ENCODE peak calls at places on chromosomes 5 and 9, in five cellular contexts. One of them, this sample, is unnamed.

GRCh38 chr9:134377143-134377484 is 50.9 kb downstream of the RXRA start:
- DNase-seq in GM12891: no peak
- DNase-seq in GM12878: no peak
- DNase-seq in H1: no peak
- DNase-seq in K562: no peak
- DNase-seq in this sample: no peak

GRCh38 chr5:84385705-84386104 is 1.0 kb upstream of the EDIL3 start:
- DNase-seq in GM12878: no peak
- DNase-seq in H1: no peak
- DNase-seq in GM12891: no peak
- DNase-seq in K562: no peak
- DNase-seq in this sample: no peak

GRCh38 chr9:134323741-134324358 is 2.4 kb upstream of the RXRA start:
- DNase-seq in H1: no peak
- DNase-seq in K562: peak
- DNase-seq in GM12891: no peak
- DNase-seq in GM12878: no peak
- DNase-seq in this sample: no peak

GRCh38 chr5:133931546-133931945 is 36.9 kb downstream of the C5orf15 start:
- DNase-seq in GM12878: no peak
- DNase-seq in GM12891: no peak
- DNase-seq in H1: no peak
- DNase-seq in K562: no peak
- DNase-seq in this sample: no peak

GRCh38 chr5:132429451-132430440 is 60.2 kb downstream of the SLC22A5 start:
- DNase-seq in GM12891: no peak
- DNase-seq in K562: no peak
- DNase-seq in GM12878: no peak
- DNase-seq in H1: no peak
- DNase-seq in this sample: no peak

GRCh38 chr9:111805841-111806241 is 11.1 kb upstream of the SHOC1 start:
- DNase-seq in GM12891: no peak
- DNase-seq in K562: no peak
- DNase-seq in H1: no peak
- DNase-seq in GM12878: no peak
- DNase-seq in this sample: no peak

GRCh38 chr5:40799248-40799647 is 1.1 kb upstream of the PRKAA1 start:
- DNase-seq in H1: no peak
- DNase-seq in GM12878: no peak
- DNase-seq in K562: no peak
- DNase-seq in GM12891: no peak
- DNase-seq in this sample: no peak

GRCh38 chr9:83197611-83198010 is 134.7 kb upstream of the RASEF start:
- DNase-seq in GM12878: no peak
- DNase-seq in K562: no peak
- DNase-seq in GM12891: no peak
- DNase-seq in H1: no peak
- DNase-seq in this sample: no peak

GRCh38 chr5:135535820-135536801 is at the start of gene NEUROG1:
- DNase-seq in GM12891: no peak
- DNase-seq in H1: peak
- DNase-seq in K562: no peak
- DNase-seq in GM12878: no peak
- DNase-seq in this sample: no peak

GRCh38 chr9:107784235-107784958 is 294.8 kb upstream of the KLF4 start:
- DNase-seq in GM12878: no peak
- DNase-seq in H1: no peak
- DNase-seq in K562: peak
- DNase-seq in GM12891: no peak
- DNase-seq in this sample: no peak

GRCh38 chr5:7762267-7762666 is 88.7 kb downstream of the CFAP90 start:
- DNase-seq in GM12878: no peak
- DNase-seq in K562: no peak
- DNase-seq in H1: no peak
- DNase-seq in GM12891: no peak
- DNase-seq in this sample: no peak

GRCh38 chr9:125611366-125611765 is 95.6 kb downstream of the MAPKAP1 start:
- DNase-seq in H1: no peak
- DNase-seq in K562: no peak
- DNase-seq in GM12891: no peak
- DNase-seq in GM12878: no peak
- DNase-seq in this sample: no peak

GRCh38 chr5:17001418-17001817 is 65.3 kb upstream of the MYO10 start:
- DNase-seq in H1: no peak
- DNase-seq in GM12878: no peak
- DNase-seq in GM12891: no peak
- DNase-seq in K562: no peak
- DNase-seq in this sample: no peak

GRCh38 chr9:36328798-36329411 is 70.7 kb upstream of the GNE start:
- DNase-seq in GM12878: no peak
- DNase-seq in GM12891: peak
- DNase-seq in K562: peak
- DNase-seq in H1: no peak
- DNase-seq in this sample: no peak

GRCh38 chr9:127013597-127013996 is 99.0 kb downstream of the RALGPS1 start:
- DNase-seq in GM12878: no peak
- DNase-seq in H1: no peak
- DNase-seq in GM12891: no peak
- DNase-seq in K562: no peak
- DNase-seq in this sample: no peak

GRCh38 chr9:111036068-111036789 is 2.0 kb downstream of the LPAR1 start:
- DNase-seq in K562: no peak
- DNase-seq in H1: peak
- DNase-seq in GM12891: no peak
- DNase-seq in GM12878: no peak
- DNase-seq in this sample: no peak

GRCh38 chr9:37870799-37871176 is 33.1 kb downstream of the SLC25A51 start:
- DNase-seq in K562: no peak
- DNase-seq in GM12891: no peak
- DNase-seq in H1: no peak
- DNase-seq in GM12878: no peak
- DNase-seq in this sample: no peak

GRCh38 chr5:141757402-141757801 is 75.4 kb upstream of the ARAP3 start:
- DNase-seq in GM12891: no peak
- DNase-seq in GM12878: no peak
- DNase-seq in H1: no peak
- DNase-seq in K562: peak
- DNase-seq in this sample: no peak

GRCh38 chr9:35910613-35911488 is 1.6 kb downstream of the SPAAR start:
- DNase-seq in GM12878: no peak
- DNase-seq in K562: no peak
- DNase-seq in GM12891: no peak
- DNase-seq in H1: peak
- DNase-seq in this sample: no peak

GRCh38 chr5:2276101-2276500 is 393.4 kb upstream of the IRX4 start:
- DNase-seq in GM12878: no peak
- DNase-seq in GM12891: no peak
- DNase-seq in K562: no peak
- DNase-seq in H1: no peak
- DNase-seq in this sample: no peak

GRCh38 chr5:59579101-59579885 is 314.2 kb downstream of the PDE4D start:
- DNase-seq in GM12891: no peak
- DNase-seq in K562: no peak
- DNase-seq in GM12878: no peak
- DNase-seq in H1: no peak
- DNase-seq in this sample: no peak

DNA sequence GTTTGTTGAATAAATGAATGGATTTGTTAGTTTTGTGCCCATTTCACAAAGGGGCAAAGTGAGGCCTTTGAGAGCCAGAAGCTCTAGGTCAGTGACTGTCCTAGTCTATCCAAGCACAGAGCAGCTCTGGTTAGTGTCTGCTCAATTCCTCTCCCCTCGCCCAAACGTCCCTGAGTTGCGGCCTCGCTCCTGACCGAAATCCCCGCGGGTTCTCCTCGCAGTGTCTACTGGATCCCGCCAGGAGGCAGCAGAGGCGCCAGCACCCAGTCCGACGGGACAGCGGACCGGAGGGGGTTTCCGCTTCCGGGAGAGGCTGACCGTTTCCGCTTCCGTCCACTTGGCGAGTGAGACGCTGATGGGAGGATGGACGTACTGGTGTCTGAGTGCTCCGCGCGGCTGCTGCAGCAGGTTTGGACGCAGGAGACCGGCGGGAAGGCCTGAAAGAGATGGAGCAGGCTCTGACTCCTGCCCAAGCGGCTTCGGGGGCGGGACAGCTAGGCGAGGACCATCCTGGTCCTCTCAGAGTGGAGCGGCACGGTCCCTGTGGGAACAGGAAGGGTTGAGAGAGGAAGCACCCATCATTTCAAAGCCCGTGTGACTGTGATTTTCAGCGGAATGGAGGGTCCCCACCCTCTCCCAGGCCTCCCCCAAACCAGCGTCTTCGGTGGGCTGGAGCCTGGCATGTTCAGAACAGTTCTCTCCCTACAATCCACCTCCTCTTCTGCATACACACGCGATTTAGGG is at the start of gene RARS1:
- DNase-seq in K562: peak
- DNase-seq in GM12878: peak
- DNase-seq in GM12891: peak
- DNase-seq in H1: peak
- DNase-seq in this sample: peak
- TF ChIP-seq POLR2A in K562: peak
- TF ChIP-seq POLR2A in GM12878: peak
- TF ChIP-seq POLR2A in GM12891: peak
- TF ChIP-seq POLR2A in H1: peak
- TF ChIP-seq POLR2A in this sample: peak

GRCh38 chr5:162154242-162154641 is 86.7 kb downstream of the GABRG2 start:
- DNase-seq in H1: no peak
- DNase-seq in GM12891: no peak
- DNase-seq in K562: no peak
- DNase-seq in GM12878: no peak
- DNase-seq in this sample: no peak
- TF ChIP-seq POLR2AphosphoS5 in H1: no peak
- TF ChIP-seq POLR2AphosphoS5 in GM12891: no peak
- TF ChIP-seq POLR2AphosphoS5 in K562: no peak
- TF ChIP-seq POLR2AphosphoS5 in GM12878: no peak
- TF ChIP-seq POLR2AphosphoS5 in this sample: no peak

DNA sequence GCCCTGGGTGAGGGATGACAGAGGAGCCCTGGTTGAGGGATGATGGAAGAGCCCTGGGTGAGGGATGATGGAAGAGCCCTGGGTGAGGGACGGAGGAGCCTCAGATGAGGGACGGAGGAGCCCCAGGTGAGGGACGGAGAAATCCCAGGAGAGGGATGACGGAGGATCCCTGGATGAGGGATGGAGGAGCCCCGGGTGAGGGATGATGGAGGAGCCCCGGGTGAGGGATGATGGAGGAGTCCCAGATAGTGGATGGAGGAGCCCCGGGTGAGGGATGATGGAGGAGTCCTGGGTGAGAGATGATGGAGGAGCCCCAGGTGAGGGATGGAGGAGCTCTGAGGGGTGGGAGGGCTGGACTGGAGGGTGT is 10.9 kb downstream of the PHF2 start:
- DNase-seq in H1: no peak
- DNase-seq in K562: no peak
- DNase-seq in GM12891: no peak
- DNase-seq in GM12878: no peak
- DNase-seq in this sample: no peak
- TF ChIP-seq TAF1 in H1: no peak
- TF ChIP-seq TAF1 in K562: no peak
- TF ChIP-seq TAF1 in GM12891: no peak
- TF ChIP-seq TAF1 in GM12878: no peak
- TF ChIP-seq TAF1 in this sample: no peak

DNA sequence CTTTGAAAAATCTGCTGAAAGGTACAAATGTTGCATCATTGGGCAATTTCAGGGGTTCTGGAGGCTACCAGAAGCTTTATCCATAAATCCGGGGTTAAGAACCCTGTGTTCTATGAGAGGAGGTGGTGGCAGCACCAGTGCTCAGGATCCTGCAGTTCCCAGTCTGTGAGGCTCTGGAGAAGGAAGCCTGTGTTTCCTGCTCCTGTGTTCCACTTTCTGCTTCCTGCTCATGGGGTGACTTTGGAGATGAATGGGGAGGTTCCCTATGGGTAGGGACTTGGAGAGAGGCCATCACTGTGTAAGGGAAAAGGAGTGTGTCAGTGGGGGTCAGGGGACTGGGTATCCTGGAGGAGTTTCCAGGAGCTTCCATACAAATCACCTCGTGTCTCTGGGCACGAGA is 2.3 kb downstream of the CDX1 start:
- DNase-seq in GM12878: no peak
- DNase-seq in GM12891: no peak
- DNase-seq in H1: no peak
- DNase-seq in K562: no peak
- DNase-seq in this sample: no peak
- TF ChIP-seq POLR2A in GM12878: no peak
- TF ChIP-seq POLR2A in GM12891: no peak
- TF ChIP-seq POLR2A in H1: no peak
- TF ChIP-seq POLR2A in K562: no peak
- TF ChIP-seq POLR2A in this sample: no peak

GRCh38 chr9:120755827-120756434 is 37.3 kb downstream of the FBXW2 start:
- DNase-seq in H1: peak
- DNase-seq in K562: peak
- DNase-seq in GM12878: peak
- DNase-seq in GM12891: peak
- DNase-seq in this sample: peak
- TF ChIP-seq POLR2AphosphoS5 in H1: no peak
- TF ChIP-seq POLR2AphosphoS5 in K562: no peak
- TF ChIP-seq POLR2AphosphoS5 in GM12878: no peak
- TF ChIP-seq POLR2AphosphoS5 in GM12891: no peak
- TF ChIP-seq POLR2AphosphoS5 in this sample: no peak

DNA sequence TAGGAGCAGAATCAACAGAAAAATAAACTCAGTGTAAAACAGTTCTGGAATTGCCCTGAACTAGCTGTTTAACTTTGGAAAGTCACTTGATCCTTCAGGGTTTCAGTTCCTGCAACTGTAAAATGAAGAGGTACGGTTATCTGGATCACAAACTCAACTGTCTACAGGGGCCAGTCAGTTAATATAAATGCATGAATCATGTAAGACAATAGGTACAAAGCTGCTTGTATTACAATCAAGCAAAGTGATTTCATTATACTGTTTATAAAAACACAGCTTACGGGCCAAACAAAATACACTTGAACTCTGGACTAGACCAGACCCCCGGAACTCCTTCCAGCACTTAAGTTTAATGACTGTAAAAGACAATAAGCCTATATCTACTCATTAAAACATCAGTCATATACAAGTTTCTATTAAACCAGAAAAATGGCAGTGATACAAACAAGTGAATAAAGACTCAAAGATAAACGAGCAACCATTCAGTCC is 73.0 kb downstream of the MRPS27 start:
- DNase-seq in GM12891: no peak
- DNase-seq in GM12878: no peak
- DNase-seq in K562: no peak
- DNase-seq in H1: no peak
- DNase-seq in this sample: no peak
- TF ChIP-seq TAF1 in GM12891: no peak
- TF ChIP-seq TAF1 in GM12878: no peak
- TF ChIP-seq TAF1 in K562: no peak
- TF ChIP-seq TAF1 in H1: no peak
- TF ChIP-seq TAF1 in this sample: no peak